ENCODE peak calls at places on chromosomes 2 and 18, in seven cellular contexts. Y is IMR-90, Q is H9, L is H1, M is neuronal stem cell, C is mesendoderm, D is mesenchymal stem cell. V is an unnamed sample.
A peak's percentile ranks its signal among the peaks of the same experiment; 100 is the strongest.

GRCh38 chr2:75960134-75961009 is 249.7 kb upstream of the GCFC2 start:
- DNase-seq in Y (no peak), Q (no peak), L (no peak), M (no peak), C (peak; percentile 69), D (no peak), V (peak; percentile 73)

GRCh38 chr2:28357055-28357454 is 35.6 kb upstream of the FOSL2 start:
- DNase-seq in Y (no peak), Q (no peak), L (no peak), M (no peak), C (no peak), D (no peak), V (no peak)

GRCh38 chr2:43340945-43341356 is 114.5 kb upstream of the ZFP36L2 start:
- DNase-seq in Y (peak; percentile 63), Q (no peak), L (no peak), M (no peak), C (peak; percentile 57), D (peak; percentile 71), V (no peak)

GRCh38 chr2:240131941-240132650 is 4.0 kb downstream of the COPS9 start:
- DNase-seq in Y (no peak), Q (peak; percentile 66), L (no peak), M (no peak), C (no peak), D (no peak), V (no peak)

GRCh38 chr2:121907905-121908304 is 152.5 kb downstream of the TSN start:
- DNase-seq in Y (no peak), Q (no peak), L (no peak), M (no peak), C (peak; percentile 5), D (no peak), V (no peak)

GRCh38 chr2:215960825-215961224 is 52.5 kb downstream of the MREG start:
- DNase-seq in Y (no peak), Q (no peak), L (no peak), M (no peak), C (no peak), D (no peak), V (no peak)

GRCh38 chr2:133848111-133848649 is 279.9 kb upstream of the NCKAP5 start:
- DNase-seq in Y (no peak), Q (no peak), L (no peak), M (no peak), C (no peak), D (no peak), V (no peak)

GRCh38 chr2:215693269-215693998 is 257.6 kb upstream of the FN1 start:
- DNase-seq in Y (peak; percentile 89), Q (no peak), L (no peak), M (no peak), C (peak; percentile 54), D (peak; percentile 81), V (peak; percentile 52)

GRCh38 chr2:84882775-84883550 is 2.1 kb upstream of the TRABD2A start:
- DNase-seq in Y (peak; percentile 83), Q (peak; percentile 8), L (no peak), M (no peak), C (no peak), D (no peak), V (no peak)

GRCh38 chr2:178799305-178799704 is 7.9 kb downstream of the TTN start:
- DNase-seq in Y (no peak), Q (no peak), L (no peak), M (no peak), C (no peak), D (no peak), V (no peak)

GRCh38 chr2:241112592-241112991 is 10.5 kb upstream of the MTERF4 start:
- DNase-seq in Y (no peak), Q (no peak), L (no peak), M (no peak), C (no peak), D (no peak), V (no peak)

GRCh38 chr2:236972491-236973379 is 113.0 kb upstream of the COPS8 start:
- DNase-seq in Y (peak; percentile 13), Q (peak; percentile 55), L (no peak), M (no peak), C (peak; percentile 67), D (peak; percentile 41), V (peak; percentile 22)

GRCh38 chr2:133591164-133591563 is 22.9 kb upstream of the NCKAP5 start:
- DNase-seq in Y (no peak), Q (no peak), L (no peak), M (no peak), C (no peak), D (no peak), V (no peak)

GRCh38 chr2:205860146-205860545 is 177.8 kb downstream of the NRP2 start:
- DNase-seq in Y (no peak), Q (no peak), L (no peak), M (no peak), C (no peak), D (no peak), V (no peak)

GRCh38 chr18:5759169-5759568 is 136.2 kb downstream of the TMEM200C start:
- DNase-seq in Y (no peak), Q (peak; percentile 46), L (no peak), M (no peak), C (peak; percentile 14), D (no peak), V (no peak)

GRCh38 chr2:8525582-8526402 is 156.1 kb upstream of the ID2 start:
- DNase-seq in Y (peak; percentile 12), Q (peak; percentile 68), L (no peak), M (no peak), C (peak; percentile 73), D (peak; percentile 18), V (peak; percentile 44)

GRCh38 chr2:8526403-8526696 is 155.5 kb upstream of the ID2 start:
- DNase-seq in Y (no peak), Q (no peak), L (no peak), M (no peak), C (no peak), D (no peak), V (no peak)

GRCh38 chr2:8525236-8525581 is 156.6 kb upstream of the ID2 start:
- DNase-seq in Y (no peak), Q (no peak), L (no peak), M (no peak), C (no peak), D (no peak), V (no peak)

GRCh38 chr2:8527676-8528075 is 154.2 kb upstream of the ID2 start:
- DNase-seq in Y (no peak), Q (no peak), L (no peak), M (no peak), C (no peak), D (no peak), V (no peak)

DNA sequence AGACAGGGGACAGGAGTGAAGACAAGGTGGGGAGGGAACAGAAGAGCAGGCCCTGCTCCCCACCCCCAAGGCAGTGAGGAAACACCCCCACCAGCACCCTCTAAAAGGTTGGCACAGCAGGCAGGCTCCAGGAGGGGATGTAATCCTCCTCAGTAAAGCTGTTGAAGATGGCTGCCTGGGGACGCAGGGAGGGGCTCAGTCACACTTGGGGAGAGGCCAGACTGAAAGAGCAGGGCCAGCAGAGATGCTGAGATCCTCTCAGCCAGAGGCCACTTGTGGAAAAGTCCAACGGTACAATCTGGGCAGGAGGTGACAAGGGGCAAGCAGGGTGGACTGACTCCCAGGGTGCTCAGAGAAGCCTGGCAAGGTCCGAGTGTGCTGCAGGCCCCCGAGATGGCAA is 154.8 kb upstream of the ID2 start:
- DNase-seq in Y (no peak), Q (no peak), L (no peak), M (no peak), C (no peak), D (no peak), V (no peak)
- H3K18ac ChIP-seq in Y (no peak overlapping the region), Q (no peak overlapping the region), L (no peak overlapping the region), M (peak overlapping the region; percentile 66), C (no peak overlapping the region), D (no peak overlapping the region), V (no peak overlapping the region)

DNA sequence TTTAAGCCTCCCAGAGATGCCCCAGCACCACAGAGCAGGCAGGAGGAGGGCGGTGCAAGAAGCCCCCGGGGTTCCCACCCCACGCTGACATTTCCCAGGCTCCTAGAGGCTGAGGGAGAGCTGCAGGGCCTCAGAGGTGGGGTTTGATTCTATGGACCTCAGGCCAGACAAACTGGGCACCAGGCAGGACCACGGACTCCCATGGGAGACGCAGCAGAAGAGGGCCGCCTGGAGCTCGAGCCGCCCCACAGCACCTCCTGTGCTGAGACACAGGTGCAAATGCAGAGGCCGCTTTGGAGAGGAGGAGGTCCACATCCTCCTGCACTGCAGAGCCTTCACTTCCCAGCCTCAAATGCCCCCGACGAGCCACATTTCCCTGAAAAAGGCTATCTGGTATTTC is 62.7 kb downstream of the PSMG2 start:
- DNase-seq in Y (no peak), Q (no peak), L (no peak), M (no peak), C (no peak), D (no peak), V (no peak)
- H3K23ac ChIP-seq in Y (no peak overlapping the region), Q (no peak overlapping the region), L (no peak overlapping the region), M (no peak overlapping the region), C (no peak overlapping the region), D (no peak overlapping the region), V (no peak overlapping the region)

DNA sequence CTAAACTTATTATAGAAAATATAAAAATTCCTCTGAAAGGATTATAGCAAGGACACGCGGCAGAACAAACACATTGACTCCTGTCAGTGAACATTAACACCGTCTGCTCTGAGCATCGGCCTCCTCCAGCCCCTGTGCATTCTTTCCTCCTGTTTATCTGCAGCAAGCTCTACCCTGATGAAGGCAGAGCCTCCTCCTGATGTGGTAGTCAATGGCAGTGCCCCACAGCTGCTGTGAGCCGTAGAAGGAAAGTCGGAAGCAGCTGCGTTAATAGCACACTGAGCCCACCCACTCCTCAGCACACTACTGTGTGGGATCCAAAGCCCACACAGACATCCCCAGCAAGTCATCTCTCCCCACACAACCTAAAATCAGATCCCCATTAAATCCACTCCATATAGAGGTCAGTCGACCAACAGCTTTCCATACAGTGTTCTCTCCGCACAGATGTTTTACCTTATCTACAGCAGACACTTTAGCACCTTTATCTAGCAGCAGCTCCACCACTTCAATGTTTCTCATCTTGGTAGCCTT is 41.0 kb downstream of the KIDINS220 start:
- DNase-seq in Y (no peak), Q (no peak), L (no peak), M (no peak), C (no peak), D (no peak), V (peak; percentile 27)
- H3K4me2 ChIP-seq in Y (no peak overlapping the region), Q (no peak overlapping the region), L (no peak overlapping the region), M (no peak overlapping the region), C (no peak overlapping the region), D (no peak overlapping the region), V (no peak overlapping the region)

DNA sequence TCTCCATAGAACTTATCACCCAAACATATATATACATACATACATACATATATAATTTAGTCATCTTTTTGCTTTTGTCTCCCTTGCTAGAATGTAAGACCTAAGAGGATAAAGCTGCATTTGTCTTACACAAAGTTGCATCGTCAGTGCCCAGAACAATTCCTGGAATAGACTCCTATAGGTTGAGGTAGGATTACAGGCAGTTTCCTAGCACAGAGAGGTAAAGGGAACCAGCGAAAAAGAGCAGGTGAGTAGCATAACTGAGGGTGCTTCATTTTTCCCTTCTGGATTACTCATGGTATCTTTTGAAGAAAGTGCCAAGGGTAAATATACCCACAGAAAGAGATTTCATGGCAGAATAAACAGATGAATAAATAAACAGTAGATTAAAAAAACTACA is 68.1 kb upstream of the AMMECR1L start:
- DNase-seq in Y (peak; percentile 23), Q (no peak), L (no peak), M (no peak), C (peak; percentile 45), D (no peak), V (no peak)
- H3K18ac ChIP-seq in Y (no peak overlapping the region), Q (no peak overlapping the region), L (no peak overlapping the region), M (no peak overlapping the region), C (no peak overlapping the region), D (no peak overlapping the region), V (no peak overlapping the region)

V was measured in trophoblast cell.